ENCODE peak calls at places on chromosomes 12 and 14, in five cellular contexts. Y is A549, B is WTC11, E is GM12878, J is K562. X is an unnamed sample.

GRCh38 chr12:68240079-68240478 is 13.3 kb downstream of the IL22 start:
- DNase-seq in Y (no peak), B (no peak), E (no peak), J (no peak), X (no peak)

GRCh38 chr14:99566009-99566389 is 38.0 kb downstream of the CCDC85C start:
- DNase-seq in Y (no peak), B (no peak), E (no peak), J (no peak), X (no peak)

GRCh38 chr14:99259327-99259726 is 12.7 kb downstream of the BCL11B start:
- DNase-seq in Y (no peak), B (no peak), E (no peak), J (no peak), X (no peak)

GRCh38 chr14:67557118-67557517 is 24.0 kb downstream of the PLEKHH1 start:
- DNase-seq in Y (no peak), B (no peak), E (no peak), J (no peak), X (peak)

GRCh38 chr12:113955109-113955970 is 10.8 kb downstream of the RBM19 start:
- DNase-seq in Y (peak), B (peak), E (no peak), J (no peak), X (peak)

GRCh38 chr14:68359862-68360552 is 432.9 kb downstream of the ZFP36L1 start:
- DNase-seq in Y (peak), B (no peak), E (no peak), J (no peak), X (no peak)

GRCh38 chr14:88352299-88353097 is 29.4 kb upstream of the KCNK10 start:
- DNase-seq in Y (no peak), B (no peak), E (no peak), J (no peak), X (no peak)

GRCh38 chr12:51972849-51973273 is 21.4 kb downstream of the ACVR1B start:
- DNase-seq in Y (no peak), B (no peak), E (no peak), J (peak), X (no peak)

GRCh38 chr12:45379261-45379660 is 163.4 kb downstream of the ANO6 start:
- DNase-seq in Y (no peak), B (no peak), E (no peak), J (no peak), X (no peak)

GRCh38 chr12:28963554-28963953 is 185.5 kb upstream of the FAR2 start:
- DNase-seq in Y (no peak), B (no peak), E (no peak), J (no peak), X (no peak)

GRCh38 chr12:85823436-85824179 is 12.6 kb downstream of the RASSF9 start:
- DNase-seq in Y (no peak), B (no peak), E (no peak), J (no peak), X (no peak)

GRCh38 chr12:4031703-4032291 is 158.6 kb upstream of the PARP11 start:
- DNase-seq in Y (peak), B (no peak), E (no peak), J (no peak), X (no peak)

GRCh38 chr14:99360774-99361595 is 89.0 kb upstream of the BCL11B start:
- DNase-seq in Y (peak), B (no peak), E (no peak), J (peak), X (peak)

GRCh38 chr14:68261092-68261842 is 441.7 kb downstream of the RAD51B start:
- DNase-seq in Y (no peak), B (no peak), E (no peak), J (no peak), X (no peak)

GRCh38 chr12:68334136-68334535 is 2.0 kb upstream of the MDM1 start:
- DNase-seq in Y (no peak), B (no peak), E (peak), J (no peak), X (no peak)

GRCh38 chr12:87160848-87161601 is 868.2 kb downstream of the C12orf50 start:
- DNase-seq in Y (no peak), B (no peak), E (no peak), J (no peak), X (no peak)

GRCh38 chr12:87163122-87163521 is 866.1 kb downstream of the C12orf50 start:
- DNase-seq in Y (no peak), B (no peak), E (no peak), J (no peak), X (no peak)

GRCh38 chr12:87155616-87156015 is 873.6 kb downstream of the C12orf50 start:
- DNase-seq in Y (no peak), B (no peak), E (no peak), J (no peak), X (no peak)

GRCh38 chr12:87152841-87153528 is 876.2 kb downstream of the C12orf50 start:
- DNase-seq in Y (no peak), B (no peak), E (no peak), J (no peak), X (no peak)

DNA sequence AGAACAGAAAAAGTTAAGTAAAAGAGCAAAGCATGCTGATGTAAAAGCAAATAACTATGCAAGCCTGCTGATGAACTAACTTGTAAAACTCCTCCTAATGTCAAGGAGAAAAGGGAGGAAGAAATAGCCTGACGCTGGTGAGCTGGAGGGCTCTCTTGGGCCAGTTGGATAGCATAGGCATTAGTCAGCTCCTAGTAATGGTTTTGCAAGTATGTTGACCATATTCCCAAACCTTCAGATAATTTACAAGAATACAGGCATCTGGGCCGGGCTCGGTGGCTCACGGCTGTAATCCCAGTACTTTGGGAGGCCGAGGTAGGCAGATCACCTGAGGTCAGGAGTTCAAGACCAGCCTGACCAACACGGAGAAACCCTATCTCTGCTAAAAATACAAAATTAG is 871.4 kb downstream of the C12orf50 start:
- DNase-seq in Y (peak), B (no peak), E (no peak), J (no peak), X (no peak)
- TF ChIP-seq ESRRA in Y (no peak), B (no peak), E (no peak), J (no peak), X (no peak)

GRCh38 chr14:69528143-69528542 is 43.6 kb downstream of the PLEKHD1 start:
- DNase-seq in Y (no peak), B (no peak), E (no peak), J (no peak), X (no peak)

GRCh38 chr14:69527635-69528034 is 43.1 kb downstream of the PLEKHD1 start:
- DNase-seq in Y (no peak), B (no peak), E (no peak), J (no peak), X (no peak)

GRCh38 chr14:69528930-69529329 is 44.4 kb downstream of the PLEKHD1 start:
- DNase-seq in Y (no peak), B (no peak), E (no peak), J (no peak), X (no peak)

GRCh38 chr14:69531135-69531534 is 43.5 kb downstream of the CCDC177 start:
- DNase-seq in Y (no peak), B (no peak), E (no peak), J (no peak), X (no peak)

DNA sequence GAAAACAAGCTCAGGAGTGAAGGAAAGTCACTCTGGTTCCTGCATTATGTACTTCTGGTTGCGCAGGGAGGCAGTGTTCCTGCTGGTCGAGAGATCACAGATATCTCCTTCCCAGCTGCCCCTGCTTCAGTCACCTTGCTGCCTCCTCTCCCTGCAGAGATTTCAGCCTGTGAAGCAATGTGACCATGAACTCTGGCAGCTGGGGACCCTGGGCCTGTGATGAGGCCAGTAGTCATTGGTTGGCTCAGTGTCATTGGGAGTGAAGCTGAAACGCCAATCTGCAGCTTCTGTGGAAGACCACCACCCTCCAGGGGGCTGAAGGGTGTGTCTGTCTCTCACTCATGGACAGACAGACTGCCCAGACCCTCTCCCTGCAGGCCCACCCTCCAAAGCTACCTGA is 45.0 kb downstream of the PLEKHD1 start:
- DNase-seq in Y (no peak), B (no peak), E (no peak), J (no peak), X (no peak)
- TF ChIP-seq ESRRA in Y (no peak), B (no peak), E (no peak), J (no peak), X (no peak)

GRCh38 chr12:130800312-130800711 is 38.7 kb downstream of the STX2 start:
- DNase-seq in Y (no peak), B (no peak), E (no peak), J (no peak), X (no peak)
- TF ChIP-seq ESRRA in Y (no peak), B (no peak), E (no peak), J (no peak), X (no peak)

GRCh38 chr14:26200675-26201074 is 397.2 kb downstream of the NOVA1 start:
- DNase-seq in Y (no peak), B (no peak), E (no peak), J (no peak), X (no peak)

GRCh38 chr14:26194816-26195215 is 403.0 kb downstream of the NOVA1 start:
- DNase-seq in Y (no peak), B (no peak), E (no peak), J (no peak), X (no peak)

GRCh38 chr14:26199096-26199495 is 398.7 kb downstream of the NOVA1 start:
- DNase-seq in Y (no peak), B (no peak), E (no peak), J (no peak), X (no peak)

GRCh38 chr14:26204362-26204953 is 393.4 kb downstream of the NOVA1 start:
- DNase-seq in Y (no peak), B (no peak), E (no peak), J (no peak), X (no peak)

DNA sequence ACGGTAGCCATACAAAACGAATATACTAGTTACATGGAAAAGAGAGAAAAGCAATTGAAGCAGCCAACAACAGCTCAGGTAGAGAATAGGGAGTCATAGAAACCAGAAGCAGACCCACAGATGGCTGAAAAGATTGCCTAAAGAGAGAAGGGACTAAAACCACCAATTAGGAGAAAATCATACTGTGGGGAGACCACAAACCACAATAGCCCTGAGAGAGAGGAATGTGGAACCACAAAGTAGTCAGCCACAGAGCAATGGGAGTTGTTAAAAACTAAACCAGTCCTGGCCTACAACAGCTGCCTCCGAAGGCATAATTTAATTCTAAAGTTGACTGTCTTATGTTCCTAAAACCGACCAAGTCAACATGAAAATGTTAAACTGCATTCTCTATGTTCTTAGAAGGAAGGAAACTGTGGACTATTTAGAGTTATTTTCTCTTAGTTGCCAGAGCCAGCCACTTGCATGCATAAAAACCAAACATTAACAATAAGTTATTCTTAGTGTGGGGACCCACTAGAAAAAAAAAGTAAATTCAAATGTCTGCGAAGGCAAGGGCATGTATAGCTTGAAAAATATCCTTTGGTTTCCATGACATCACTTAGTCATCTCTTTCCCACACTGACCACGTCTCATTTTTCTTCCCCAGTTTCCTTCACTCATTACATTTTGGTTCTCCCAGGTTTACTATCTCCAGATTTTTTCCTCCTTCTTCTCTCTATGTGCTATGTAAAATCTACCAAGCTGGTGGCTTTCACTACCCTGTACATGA is 398.0 kb downstream of the NOVA1 start:
- DNase-seq in Y (no peak), B (no peak), E (no peak), J (no peak), X (no peak)
- TF ChIP-seq ESRRA in Y (no peak), B (no peak), E (no peak), J (no peak), X (no peak)

GRCh38 chr14:55352201-55352600 is 59.4 kb downstream of the ATG14 start:
- DNase-seq in Y (no peak), B (no peak), E (no peak), J (no peak), X (no peak)

GRCh38 chr14:55355922-55356321 is 55.7 kb downstream of the ATG14 start:
- DNase-seq in Y (no peak), B (no peak), E (no peak), J (no peak), X (no peak)

GRCh38 chr14:55353686-55354467 is 57.8 kb downstream of the ATG14 start:
- DNase-seq in Y (no peak), B (no peak), E (no peak), J (no peak), X (no peak)

GRCh38 chr14:55356913-55357312 is 54.7 kb downstream of the ATG14 start:
- DNase-seq in Y (no peak), B (no peak), E (no peak), J (no peak), X (peak)

DNA sequence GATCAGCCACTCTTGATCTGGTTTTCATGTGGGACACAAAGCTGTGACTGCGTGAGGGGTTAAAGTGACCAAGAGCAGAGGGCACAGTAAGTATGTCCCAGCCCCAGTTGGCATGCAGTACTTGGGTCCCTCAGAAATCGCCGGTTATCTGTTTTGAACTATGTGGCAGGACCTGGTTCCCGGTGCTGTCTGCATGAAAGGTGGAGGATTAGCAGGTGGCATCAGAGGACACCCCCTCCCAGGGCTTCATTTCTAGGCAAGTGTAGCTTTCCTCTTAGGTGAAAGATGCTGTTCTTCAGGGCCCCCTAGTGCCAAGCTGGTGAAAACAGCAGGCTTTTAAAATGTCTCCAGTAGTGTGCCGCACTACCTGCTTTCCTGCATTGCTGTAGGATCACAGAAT is 57.1 kb downstream of the ATG14 start:
- DNase-seq in Y (peak), B (peak), E (no peak), J (no peak), X (peak)
- TF ChIP-seq ESRRA in Y (no peak), B (no peak), E (no peak), J (no peak), X (no peak)

DNA sequence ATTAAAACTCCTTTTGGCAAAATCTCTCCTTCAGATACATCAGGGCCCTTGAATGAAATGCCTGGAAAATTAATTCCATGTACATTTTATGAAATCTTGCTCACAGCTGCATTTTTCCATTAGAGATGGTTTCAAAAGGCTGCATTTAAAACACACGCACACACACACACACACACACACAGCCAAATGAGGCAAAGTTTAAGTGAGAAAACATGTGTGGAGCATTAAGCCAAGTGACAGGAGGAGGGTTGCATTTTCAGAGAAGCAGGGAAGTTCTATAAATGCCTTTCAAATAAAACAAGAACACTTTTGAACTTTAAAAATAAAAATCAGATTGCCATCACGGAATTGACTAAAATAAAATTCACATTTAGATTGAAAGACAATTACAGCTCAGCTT is 216.4 kb downstream of the LRIG3 start:
- DNase-seq in Y (no peak), B (no peak), E (no peak), J (no peak), X (no peak)
- TF ChIP-seq ESRRA in Y (no peak), B (no peak), E (no peak), J (no peak), X (no peak)

X was measured in HepG2.